ENCODE peak calls at places on chromosomes 11 and 22, in six cellular contexts. One of them, this sample, is unnamed.

GRCh38 chr11:102006835-102007566 is 40.2 kb upstream of the CFAP300 start:
- DNase-seq in HepG2: peak; percentile 71
- DNase-seq in endothelial cell of umbilical vein: no peak
- DNase-seq in K562: no peak
- DNase-seq in GM12878: no peak
- DNase-seq in A549: no peak
- DNase-seq in this sample: no peak

GRCh38 chr22:47291565-47292495 is 529.4 kb downstream of the TBC1D22A start:
- DNase-seq in K562: no peak
- DNase-seq in HepG2: no peak
- DNase-seq in A549: no peak
- DNase-seq in endothelial cell of umbilical vein: no peak
- DNase-seq in GM12878: no peak
- DNase-seq in this sample: no peak

GRCh38 chr11:72015511-72016061 is 16.9 kb downstream of the IL18BP start:
- DNase-seq in A549: no peak
- DNase-seq in K562: no peak
- DNase-seq in HepG2: peak; percentile 13
- DNase-seq in GM12878: no peak
- DNase-seq in endothelial cell of umbilical vein: no peak
- DNase-seq in this sample: peak; percentile 38

GRCh38 chr22:29693671-29694070 is 26.1 kb upstream of the CABP7 start:
- DNase-seq in HepG2: no peak
- DNase-seq in GM12878: no peak
- DNase-seq in endothelial cell of umbilical vein: no peak
- DNase-seq in K562: no peak
- DNase-seq in A549: no peak
- DNase-seq in this sample: no peak

GRCh38 chr11:76621866-76622265 is 48.7 kb downstream of the LRRC32 start:
- DNase-seq in GM12878: no peak
- DNase-seq in K562: no peak
- DNase-seq in A549: no peak
- DNase-seq in HepG2: no peak
- DNase-seq in endothelial cell of umbilical vein: no peak
- DNase-seq in this sample: no peak

GRCh38 chr11:76832365-76832764 is 28.4 kb upstream of the ACER3 start:
- DNase-seq in A549: no peak
- DNase-seq in GM12878: no peak
- DNase-seq in endothelial cell of umbilical vein: no peak
- DNase-seq in HepG2: no peak
- DNase-seq in K562: no peak
- DNase-seq in this sample: no peak

GRCh38 chr11:134226806-134227325 is 2.4 kb downstream of the VPS26B start:
- DNase-seq in K562: no peak
- DNase-seq in HepG2: no peak
- DNase-seq in GM12878: no peak
- DNase-seq in A549: no peak
- DNase-seq in endothelial cell of umbilical vein: peak; percentile 5
- DNase-seq in this sample: no peak

GRCh38 chr22:29313126-29314071 is 2.1 kb downstream of the RASL10A start:
- DNase-seq in HepG2: no peak
- DNase-seq in K562: no peak
- DNase-seq in endothelial cell of umbilical vein: peak; percentile 50
- DNase-seq in A549: no peak
- DNase-seq in GM12878: no peak
- DNase-seq in this sample: no peak

GRCh38 chr11:46800177-46800576 is 45.9 kb downstream of the CKAP5 start:
- DNase-seq in endothelial cell of umbilical vein: peak; percentile 42
- DNase-seq in K562: no peak
- DNase-seq in HepG2: no peak
- DNase-seq in GM12878: no peak
- DNase-seq in A549: no peak
- DNase-seq in this sample: no peak

GRCh38 chr11:105524286-105524685 is 85.6 kb upstream of the GRIA4 start:
- DNase-seq in GM12878: no peak
- DNase-seq in endothelial cell of umbilical vein: no peak
- DNase-seq in A549: no peak
- DNase-seq in K562: no peak
- DNase-seq in HepG2: no peak
- DNase-seq in this sample: no peak

GRCh38 chr22:41966607-41967240 is 2.5 kb upstream of the SEPTIN3 start:
- DNase-seq in GM12878: peak; percentile 54
- DNase-seq in A549: peak; percentile 15
- DNase-seq in HepG2: peak; percentile 52
- DNase-seq in endothelial cell of umbilical vein: peak; percentile 72
- DNase-seq in K562: peak; percentile 21
- DNase-seq in this sample: peak; percentile 89

GRCh38 chr11:76606102-76606793 is 64.3 kb downstream of the LRRC32 start:
- DNase-seq in GM12878: no peak
- DNase-seq in K562: no peak
- DNase-seq in endothelial cell of umbilical vein: no peak
- DNase-seq in A549: no peak
- DNase-seq in HepG2: no peak
- DNase-seq in this sample: no peak

GRCh38 chr11:111417011-111417765 is 38.1 kb upstream of the POU2AF1 start:
- DNase-seq in K562: no peak
- DNase-seq in GM12878: peak; percentile 96
- DNase-seq in endothelial cell of umbilical vein: no peak
- DNase-seq in A549: no peak
- DNase-seq in HepG2: peak; percentile 80
- DNase-seq in this sample: peak; percentile 21

GRCh38 chr11:111419181-111419580 is 40.1 kb upstream of the POU2AF1 start:
- DNase-seq in endothelial cell of umbilical vein: no peak
- DNase-seq in A549: no peak
- DNase-seq in GM12878: no peak
- DNase-seq in HepG2: no peak
- DNase-seq in K562: no peak
- DNase-seq in this sample: no peak

GRCh38 chr11:111416231-111416960 is 37.3 kb upstream of the POU2AF1 start:
- DNase-seq in A549: no peak
- DNase-seq in GM12878: no peak
- DNase-seq in endothelial cell of umbilical vein: no peak
- DNase-seq in K562: no peak
- DNase-seq in HepG2: no peak
- DNase-seq in this sample: no peak

GRCh38 chr11:111418436-111418787 is 39.3 kb upstream of the POU2AF1 start:
- DNase-seq in HepG2: no peak
- DNase-seq in endothelial cell of umbilical vein: no peak
- DNase-seq in K562: no peak
- DNase-seq in A549: no peak
- DNase-seq in GM12878: no peak
- DNase-seq in this sample: no peak

GRCh38 chr11:111417766-111418435 is 38.8 kb upstream of the POU2AF1 start:
- DNase-seq in GM12878: peak; percentile 96
- DNase-seq in A549: no peak
- DNase-seq in HepG2: no peak
- DNase-seq in K562: no peak
- DNase-seq in endothelial cell of umbilical vein: peak; percentile 33
- DNase-seq in this sample: no peak
- H3K4me3 ChIP-seq in GM12878: peak overlapping the region; percentile 29
- H3K4me3 ChIP-seq in A549: no peak overlapping the region
- H3K4me3 ChIP-seq in HepG2: no peak overlapping the region
- H3K4me3 ChIP-seq in K562: no peak overlapping the region
- H3K4me3 ChIP-seq in endothelial cell of umbilical vein: no peak overlapping the region
- H3K4me3 ChIP-seq in this sample: no peak overlapping the region

GRCh38 chr11:70610561-70610960 is 212.2 kb downstream of the CTTN start:
- DNase-seq in K562: no peak
- DNase-seq in GM12878: no peak
- DNase-seq in A549: no peak
- DNase-seq in endothelial cell of umbilical vein: no peak
- DNase-seq in HepG2: no peak
- DNase-seq in this sample: no peak
- TF ChIP-seq MYC in K562: no peak
- TF ChIP-seq MYC in GM12878: no peak
- TF ChIP-seq MYC in A549: no peak
- TF ChIP-seq MYC in endothelial cell of umbilical vein: no peak
- TF ChIP-seq MYC in HepG2: no peak
- TF ChIP-seq MYC in this sample: no peak

DNA sequence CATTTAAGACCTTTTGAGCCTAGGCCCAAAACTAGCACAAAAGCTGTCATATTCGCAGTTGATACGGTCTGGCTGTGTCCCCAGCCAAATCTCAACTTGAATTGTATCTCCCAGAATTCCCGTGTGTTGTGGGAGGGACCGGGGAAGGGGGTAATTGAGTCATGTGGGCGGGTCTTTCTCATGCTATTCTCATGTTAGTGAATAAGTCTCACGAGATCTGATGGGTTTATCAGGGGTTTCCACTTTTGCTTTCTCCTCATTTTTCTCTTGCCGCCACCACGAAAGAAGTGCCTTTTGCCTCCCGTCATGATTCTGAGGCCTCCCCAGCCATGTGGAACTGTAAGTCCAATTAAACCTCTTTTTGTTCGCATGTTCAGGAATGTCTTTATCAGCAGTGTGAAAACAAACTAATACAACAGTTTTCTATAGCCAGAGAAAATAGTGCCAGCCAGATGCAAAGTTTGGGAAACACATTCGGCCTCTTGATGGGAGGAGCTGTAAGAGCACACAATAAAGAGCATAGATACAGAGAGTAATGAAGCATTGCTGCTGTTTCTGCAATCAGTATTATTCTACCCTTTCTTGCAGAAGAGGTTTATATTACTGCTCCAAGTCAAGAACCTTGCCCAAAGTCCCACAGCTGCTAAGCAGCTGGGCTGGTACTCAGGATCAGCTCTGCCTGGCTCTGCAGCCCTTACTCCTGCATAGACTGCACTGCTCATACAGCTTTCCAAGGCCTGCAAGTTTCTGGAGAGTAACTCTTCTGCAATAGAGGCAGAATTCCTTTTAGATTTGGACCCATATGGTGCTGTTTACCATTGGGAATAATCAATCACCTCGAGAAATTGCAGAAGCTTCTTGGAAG is 2.0 kb upstream of the ZNF195 start:
- DNase-seq in endothelial cell of umbilical vein: no peak
- DNase-seq in A549: no peak
- DNase-seq in GM12878: no peak
- DNase-seq in HepG2: no peak
- DNase-seq in K562: no peak
- DNase-seq in this sample: no peak
- H3K4me3 ChIP-seq in endothelial cell of umbilical vein: no peak overlapping the region
- H3K4me3 ChIP-seq in A549: no peak overlapping the region
- H3K4me3 ChIP-seq in GM12878: no peak overlapping the region
- H3K4me3 ChIP-seq in HepG2: no peak overlapping the region
- H3K4me3 ChIP-seq in K562: peak overlapping the region; percentile 67
- H3K4me3 ChIP-seq in this sample: no peak overlapping the region

GRCh38 chr11:2382927-2383822 is 6.1 kb downstream of the CD81 start:
- DNase-seq in A549: no peak
- DNase-seq in endothelial cell of umbilical vein: peak; percentile 51
- DNase-seq in K562: no peak
- DNase-seq in HepG2: no peak
- DNase-seq in GM12878: no peak
- DNase-seq in this sample: peak; percentile 26
- TF ChIP-seq MYC in A549: no peak
- TF ChIP-seq MYC in endothelial cell of umbilical vein: peak; percentile 5
- TF ChIP-seq MYC in K562: no peak
- TF ChIP-seq MYC in HepG2: no peak
- TF ChIP-seq MYC in GM12878: no peak
- TF ChIP-seq MYC in this sample: no peak

DNA sequence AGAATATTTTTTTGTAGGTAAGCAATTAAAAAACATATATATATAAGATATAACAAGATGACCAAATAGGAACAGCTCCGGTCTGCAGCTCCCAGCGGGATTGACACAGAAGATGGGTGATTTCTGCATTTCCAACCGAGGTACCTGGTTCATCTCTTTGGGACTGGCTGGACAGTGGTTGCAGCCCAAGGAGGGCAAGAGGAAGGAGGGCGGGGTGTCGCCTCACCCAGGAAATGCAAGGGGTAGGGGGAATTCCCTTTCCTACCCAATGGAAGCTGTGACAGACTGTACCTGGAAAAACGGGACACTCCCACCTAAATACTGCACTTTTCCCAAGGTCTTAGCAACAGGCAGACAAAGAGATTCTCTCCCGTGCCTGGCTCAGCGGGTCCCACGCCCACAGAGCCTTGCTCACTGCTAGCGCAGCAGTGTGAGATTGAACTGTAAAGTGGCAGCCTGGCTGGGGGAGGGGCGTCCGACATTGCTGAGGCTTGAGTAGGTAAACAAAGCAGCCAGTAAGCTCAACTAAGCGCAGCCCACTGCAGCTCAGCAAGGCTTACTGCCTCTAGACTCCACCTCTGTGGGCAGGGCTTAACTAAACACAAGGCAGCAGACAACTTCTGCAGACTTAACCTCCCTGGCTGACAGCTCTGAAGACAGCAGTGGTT is 163.8 kb downstream of the CWF19L2 start:
- DNase-seq in endothelial cell of umbilical vein: no peak
- DNase-seq in K562: no peak
- DNase-seq in A549: no peak
- DNase-seq in GM12878: no peak
- DNase-seq in HepG2: peak; percentile 6
- DNase-seq in this sample: no peak
- H3K4me3 ChIP-seq in endothelial cell of umbilical vein: no peak overlapping the region
- H3K4me3 ChIP-seq in K562: no peak overlapping the region
- H3K4me3 ChIP-seq in A549: no peak overlapping the region
- H3K4me3 ChIP-seq in GM12878: no peak overlapping the region
- H3K4me3 ChIP-seq in HepG2: no peak overlapping the region
- H3K4me3 ChIP-seq in this sample: no peak overlapping the region

GRCh38 chr11:9005087-9005486 is 1.3 kb upstream of the NRIP3 start:
- DNase-seq in GM12878: no peak
- DNase-seq in HepG2: no peak
- DNase-seq in A549: no peak
- DNase-seq in endothelial cell of umbilical vein: no peak
- DNase-seq in K562: no peak
- DNase-seq in this sample: peak; percentile 8

GRCh38 chr11:9001736-9002135 is 2.1 kb downstream of the NRIP3 start:
- DNase-seq in A549: no peak
- DNase-seq in endothelial cell of umbilical vein: peak; percentile 77
- DNase-seq in HepG2: no peak
- DNase-seq in K562: peak; percentile 50
- DNase-seq in GM12878: no peak
- DNase-seq in this sample: peak; percentile 90

GRCh38 chr11:9003573-9004309 is at the start of gene NRIP3:
- DNase-seq in A549: peak; percentile 43
- DNase-seq in GM12878: no peak
- DNase-seq in HepG2: no peak
- DNase-seq in K562: peak; percentile 89
- DNase-seq in endothelial cell of umbilical vein: peak; percentile 58
- DNase-seq in this sample: peak; percentile 83

GRCh38 chr11:9002920-9003572 is 755 bp downstream of the NRIP3 start:
- DNase-seq in GM12878: no peak
- DNase-seq in K562: no peak
- DNase-seq in endothelial cell of umbilical vein: no peak
- DNase-seq in HepG2: no peak
- DNase-seq in A549: no peak
- DNase-seq in this sample: peak; percentile 58

DNA sequence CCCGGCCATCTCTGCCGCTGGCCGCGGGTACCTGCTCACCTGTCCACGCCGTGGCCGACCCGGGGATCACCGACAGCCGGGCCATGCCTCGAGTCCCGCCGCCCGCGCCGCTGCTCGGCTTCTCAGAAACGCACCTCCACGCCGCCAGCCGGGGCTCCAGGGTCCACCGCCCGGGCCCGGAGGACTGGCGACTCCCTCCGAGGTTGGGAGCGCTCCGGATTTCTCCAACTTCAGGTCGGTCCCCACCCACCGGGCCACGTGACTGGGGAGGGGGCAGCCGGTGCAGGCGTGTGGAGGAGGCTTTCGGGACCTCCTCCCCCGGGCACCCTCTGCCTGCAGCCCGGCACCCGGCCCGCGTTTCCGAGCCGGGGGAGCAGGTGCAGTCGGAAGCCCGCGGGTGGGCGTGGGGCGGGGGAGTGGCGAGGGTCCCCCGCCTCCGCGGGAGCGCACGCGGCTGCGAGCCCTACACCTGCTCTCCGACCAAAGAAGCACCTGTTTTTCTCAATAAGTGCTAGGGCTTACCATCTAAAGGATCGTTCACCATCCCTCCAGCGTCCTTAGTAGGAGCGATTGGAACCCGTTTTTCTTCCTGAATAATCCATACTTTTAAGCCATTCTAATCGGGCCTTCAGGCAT is 627 bp upstream of the NRIP3 start:
- DNase-seq in GM12878: no peak
- DNase-seq in HepG2: no peak
- DNase-seq in K562: no peak
- DNase-seq in endothelial cell of umbilical vein: no peak
- DNase-seq in A549: no peak
- DNase-seq in this sample: peak; percentile 7
- TF ChIP-seq MYC in GM12878: no peak
- TF ChIP-seq MYC in HepG2: no peak
- TF ChIP-seq MYC in K562: no peak
- TF ChIP-seq MYC in endothelial cell of umbilical vein: no peak
- TF ChIP-seq MYC in A549: no peak
- TF ChIP-seq MYC in this sample: no peak

This sample was measured in NB4.